ENCODE peak calls at places on chromosomes 1 and 21, in ten cellular contexts. One of them, this sample, is unnamed.

GRCh38 chr1:162984699-162985098 is 84.5 kb upstream of the RGS4 start:
- DNase-seq in Ammon's horn: no peak
- DNase-seq in CD8-positive, alpha-beta T cell: no peak
- DNase-seq in small intestine: no peak
- DNase-seq in activated naive CD4-positive, alpha-beta T cell: no peak
- DNase-seq in non-pigmented ciliary epithelial cell: peak
- DNase-seq in left cardiac atrium: no peak
- DNase-seq in C1 segment of cervical spinal cord: no peak
- DNase-seq in GM23248: peak
- DNase-seq in GM19239: no peak
- DNase-seq in this sample: no peak

GRCh38 chr1:92965003-92965402 is 3.7 kb upstream of the DIPK1A start:
- DNase-seq in Ammon's horn: no peak
- DNase-seq in CD8-positive, alpha-beta T cell: peak
- DNase-seq in small intestine: no peak
- DNase-seq in activated naive CD4-positive, alpha-beta T cell: peak
- DNase-seq in non-pigmented ciliary epithelial cell: no peak
- DNase-seq in left cardiac atrium: no peak
- DNase-seq in C1 segment of cervical spinal cord: no peak
- DNase-seq in GM23248: no peak
- DNase-seq in GM19239: no peak
- DNase-seq in this sample: no peak

GRCh38 chr1:117096871-117097842 is 24.4 kb downstream of the TRIM45 start:
- DNase-seq in Ammon's horn: no peak
- DNase-seq in CD8-positive, alpha-beta T cell: no peak
- DNase-seq in small intestine: peak
- DNase-seq in activated naive CD4-positive, alpha-beta T cell: no peak
- DNase-seq in non-pigmented ciliary epithelial cell: no peak
- DNase-seq in left cardiac atrium: no peak
- DNase-seq in C1 segment of cervical spinal cord: no peak
- DNase-seq in GM23248: peak
- DNase-seq in GM19239: no peak
- DNase-seq in this sample: no peak

GRCh38 chr21:42003051-42003461 is 7.1 kb downstream of the ZBTB21 start:
- DNase-seq in Ammon's horn: no peak
- DNase-seq in CD8-positive, alpha-beta T cell: no peak
- DNase-seq in small intestine: no peak
- DNase-seq in activated naive CD4-positive, alpha-beta T cell: no peak
- DNase-seq in non-pigmented ciliary epithelial cell: no peak
- DNase-seq in left cardiac atrium: no peak
- DNase-seq in C1 segment of cervical spinal cord: no peak
- DNase-seq in GM23248: peak
- DNase-seq in GM19239: no peak
- DNase-seq in this sample: no peak

GRCh38 chr1:62746086-62746808 is 37.7 kb upstream of the ATG4C start:
- DNase-seq in Ammon's horn: peak
- DNase-seq in CD8-positive, alpha-beta T cell: no peak
- DNase-seq in small intestine: peak
- DNase-seq in activated naive CD4-positive, alpha-beta T cell: no peak
- DNase-seq in non-pigmented ciliary epithelial cell: no peak
- DNase-seq in left cardiac atrium: no peak
- DNase-seq in C1 segment of cervical spinal cord: no peak
- DNase-seq in GM23248: peak
- DNase-seq in GM19239: no peak
- DNase-seq in this sample: no peak

GRCh38 chr1:213275293-213275692 is 224.3 kb downstream of the RPS6KC1 start:
- DNase-seq in Ammon's horn: no peak
- DNase-seq in CD8-positive, alpha-beta T cell: no peak
- DNase-seq in small intestine: no peak
- DNase-seq in activated naive CD4-positive, alpha-beta T cell: no peak
- DNase-seq in non-pigmented ciliary epithelial cell: no peak
- DNase-seq in left cardiac atrium: no peak
- DNase-seq in C1 segment of cervical spinal cord: no peak
- DNase-seq in GM23248: no peak
- DNase-seq in GM19239: no peak
- DNase-seq in this sample: no peak

GRCh38 chr1:156464825-156465452 is 35.6 kb downstream of the MEF2D start:
- DNase-seq in Ammon's horn: no peak
- DNase-seq in CD8-positive, alpha-beta T cell: no peak
- DNase-seq in small intestine: no peak
- DNase-seq in activated naive CD4-positive, alpha-beta T cell: no peak
- DNase-seq in non-pigmented ciliary epithelial cell: no peak
- DNase-seq in left cardiac atrium: no peak
- DNase-seq in C1 segment of cervical spinal cord: no peak
- DNase-seq in GM23248: peak
- DNase-seq in GM19239: no peak
- DNase-seq in this sample: no peak

GRCh38 chr1:147745271-147745670 is 15.1 kb downstream of the GJA5 start:
- DNase-seq in Ammon's horn: no peak
- DNase-seq in CD8-positive, alpha-beta T cell: no peak
- DNase-seq in small intestine: no peak
- DNase-seq in activated naive CD4-positive, alpha-beta T cell: no peak
- DNase-seq in non-pigmented ciliary epithelial cell: no peak
- DNase-seq in left cardiac atrium: no peak
- DNase-seq in C1 segment of cervical spinal cord: no peak
- DNase-seq in GM23248: no peak
- DNase-seq in GM19239: no peak
- DNase-seq in this sample: no peak

GRCh38 chr1:116755681-116756080 is 1.5 kb downstream of the CD2 start:
- DNase-seq in Ammon's horn: no peak
- DNase-seq in CD8-positive, alpha-beta T cell: no peak
- DNase-seq in small intestine: no peak
- DNase-seq in activated naive CD4-positive, alpha-beta T cell: no peak
- DNase-seq in non-pigmented ciliary epithelial cell: no peak
- DNase-seq in left cardiac atrium: no peak
- DNase-seq in C1 segment of cervical spinal cord: no peak
- DNase-seq in GM23248: no peak
- DNase-seq in GM19239: no peak
- DNase-seq in this sample: no peak

GRCh38 chr1:244349103-244349531 is 102.6 kb downstream of the ADSS2 start:
- DNase-seq in Ammon's horn: no peak
- DNase-seq in CD8-positive, alpha-beta T cell: no peak
- DNase-seq in small intestine: peak
- DNase-seq in activated naive CD4-positive, alpha-beta T cell: no peak
- DNase-seq in non-pigmented ciliary epithelial cell: peak
- DNase-seq in left cardiac atrium: peak
- DNase-seq in C1 segment of cervical spinal cord: no peak
- DNase-seq in GM23248: peak
- DNase-seq in GM19239: no peak
- DNase-seq in this sample: no peak

GRCh38 chr1:193355179-193355578 is 168.8 kb upstream of the B3GALT2 start:
- DNase-seq in Ammon's horn: no peak
- DNase-seq in CD8-positive, alpha-beta T cell: no peak
- DNase-seq in small intestine: peak
- DNase-seq in activated naive CD4-positive, alpha-beta T cell: no peak
- DNase-seq in non-pigmented ciliary epithelial cell: no peak
- DNase-seq in left cardiac atrium: no peak
- DNase-seq in C1 segment of cervical spinal cord: no peak
- DNase-seq in GM23248: peak
- DNase-seq in GM19239: no peak
- DNase-seq in this sample: no peak

GRCh38 chr1:222734740-222735139 is 2.3 kb upstream of the FAM177B start:
- DNase-seq in Ammon's horn: no peak
- DNase-seq in CD8-positive, alpha-beta T cell: no peak
- DNase-seq in small intestine: no peak
- DNase-seq in activated naive CD4-positive, alpha-beta T cell: no peak
- DNase-seq in non-pigmented ciliary epithelial cell: no peak
- DNase-seq in left cardiac atrium: no peak
- DNase-seq in C1 segment of cervical spinal cord: no peak
- DNase-seq in GM23248: no peak
- DNase-seq in GM19239: no peak
- DNase-seq in this sample: no peak

This sample was measured in RWPE2.